ENCODE peak calls at places on chromosome 10, in seven cellular contexts. F is breast epithelium, P is transverse colon, M is BJ, J is hepatocyte, Z is mammary epithelial cell, V is dorsolateral prefrontal cortex. A is an unnamed sample. For H3K27me3, the result is how much of the 10 kb centered on the place peaks cover.

GRCh38 chr10:5317547-5318107 is 47.1 kb upstream of the UCN3 start:
- DNase-seq in Z (peak), V (no peak), P (no peak), J (no peak), F (no peak), M (no peak), A (peak)

GRCh38 chr10:125709553-125710266 is 9.8 kb upstream of the EDRF1 start:
- DNase-seq in F (no peak), J (no peak), V (no peak), Z (no peak), P (no peak), M (no peak), A (no peak)

GRCh38 chr10:93753621-93754250 is 4.0 kb upstream of the LGI1 start:
- DNase-seq in P (no peak), M (no peak), F (no peak), J (peak), Z (no peak), V (no peak), A (no peak)

GRCh38 chr10:93580824-93581223 is 14.4 kb downstream of the FFAR4 start:
- DNase-seq in V (no peak), M (peak), P (no peak), F (no peak), J (peak), Z (no peak), A (peak)

GRCh38 chr10:67858971-67859370 is 21.0 kb upstream of the DNAJC12 start:
- DNase-seq in P (no peak), M (no peak), V (no peak), Z (no peak), F (no peak), J (no peak), A (no peak)

GRCh38 chr10:69684020-69684980 is 54.3 kb downstream of the FAM241B start:
- DNase-seq in P (peak), J (peak), Z (peak), M (no peak), F (no peak), V (no peak), A (peak)

GRCh38 chr10:91354166-91354565 is 56.0 kb upstream of the HECTD2 start:
- DNase-seq in J (no peak), F (no peak), V (no peak), P (no peak), M (no peak), Z (no peak), A (no peak)

GRCh38 chr10:75407716-75408511 is 6.3 kb upstream of the ZNF503 start:
- DNase-seq in P (peak), Z (peak), J (peak), M (no peak), F (no peak), V (no peak), A (no peak)

GRCh38 chr10:132156382-132156781 is 30.4 kb upstream of the DPYSL4 start:
- DNase-seq in F (no peak), M (no peak), J (no peak), V (no peak), Z (no peak), P (no peak), A (no peak)

GRCh38 chr10:133257489-133258065 is 19.1 kb downstream of the ADAM8 start:
- DNase-seq in J (peak), M (no peak), Z (peak), P (peak), F (peak), V (no peak), A (no peak)

GRCh38 chr10:72087969-72088878 is at the start of gene SPOCK2:
- DNase-seq in Z (no peak), M (no peak), F (no peak), J (no peak), V (peak), P (peak), A (no peak)

GRCh38 chr10:116836902-116837513 is 12.3 kb upstream of the ENO4 start:
- DNase-seq in P (no peak), V (no peak), F (no peak), Z (no peak), M (no peak), J (no peak), A (no peak)

GRCh38 chr10:6592080-6592479 is 12.0 kb upstream of the PRKCQ start:
- DNase-seq in Z (no peak), V (no peak), J (no peak), F (no peak), M (no peak), P (no peak), A (no peak)

GRCh38 chr10:103695584-103696005 is 159.8 kb downstream of the SH3PXD2A start:
- DNase-seq in M (no peak), J (no peak), V (no peak), F (no peak), Z (no peak), P (peak), A (peak)

GRCh38 chr10:117168135-117168674 is 29.1 kb upstream of the KCNK18 start:
- DNase-seq in F (no peak), P (peak), M (no peak), V (peak), Z (peak), J (peak), A (no peak)

GRCh38 chr10:26689394-26689793 is 8.1 kb upstream of the PDSS1 start:
- DNase-seq in P (no peak), F (no peak), Z (no peak), V (no peak), J (no peak), M (no peak), A (no peak)

GRCh38 chr10:43128331-43128730 is 9.9 kb upstream of the CSGALNACT2 start:
- DNase-seq in M (no peak), J (no peak), F (no peak), V (no peak), P (no peak), Z (no peak), A (no peak)

GRCh38 chr10:25382029-25382810 is 207.4 kb downstream of the GPR158 start:
- DNase-seq in V (no peak), P (no peak), M (no peak), J (no peak), F (no peak), Z (no peak), A (no peak)

GRCh38 chr10:65581426-65582026 is 1344.3 kb upstream of the LRRTM3 start:
- DNase-seq in F (no peak), Z (no peak), J (no peak), V (no peak), M (no peak), P (no peak), A (no peak)

GRCh38 chr10:14625210-14625621 is 149.5 kb downstream of the FAM107B start:
- DNase-seq in V (peak), Z (no peak), M (no peak), P (no peak), J (no peak), F (no peak), A (no peak)

GRCh38 chr10:14621037-14621436 is 153.7 kb downstream of the FAM107B start:
- DNase-seq in M (no peak), P (no peak), V (no peak), Z (no peak), J (no peak), F (no peak), A (no peak)

GRCh38 chr10:14623931-14624330 is 150.8 kb downstream of the FAM107B start:
- DNase-seq in F (no peak), Z (no peak), M (no peak), J (no peak), V (no peak), P (no peak), A (no peak)

GRCh38 chr10:14624600-14624999 is 150.1 kb downstream of the FAM107B start:
- DNase-seq in V (no peak), Z (no peak), F (no peak), J (no peak), P (no peak), M (no peak), A (no peak)

DNA sequence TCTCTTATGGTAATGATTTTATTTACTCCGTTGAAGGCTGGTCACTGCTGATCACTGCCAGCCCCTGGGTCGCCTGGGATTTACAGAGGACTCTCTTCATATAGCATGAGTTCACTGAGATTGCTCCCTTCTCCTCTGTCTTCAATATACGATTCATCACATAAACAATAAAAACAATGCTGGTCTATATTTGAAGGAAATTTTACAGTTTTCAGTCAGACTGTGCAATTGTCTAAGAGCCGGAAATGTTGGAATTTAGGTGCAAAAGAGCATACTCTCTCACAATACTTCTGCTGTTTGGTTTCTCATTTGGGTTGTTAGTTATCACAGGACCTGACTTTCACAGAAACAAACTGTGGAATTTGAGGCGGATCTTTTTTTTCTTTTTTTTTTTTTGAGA is 148.6 kb downstream of the FAM107B start:
- DNase-seq in V (no peak), M (no peak), Z (no peak), J (no peak), F (no peak), P (no peak), A (no peak)
- H3K4me3 ChIP-seq in V (peak), M (no peak), Z (no peak), J (no peak), F (no peak), P (no peak), A (no peak)

GRCh38 chr10:101110856-101111523 is 20.1 kb upstream of the TLX1 start:
- DNase-seq in J (no peak), F (no peak), M (no peak), P (no peak), V (no peak), Z (no peak), A (no peak)

GRCh38 chr10:101106351-101106750 is 24.7 kb upstream of the TLX1 start:
- DNase-seq in M (no peak), Z (no peak), V (no peak), J (no peak), F (no peak), P (no peak), A (no peak)

GRCh38 chr10:101111547-101111946 is 19.6 kb upstream of the TLX1 start:
- DNase-seq in P (no peak), V (no peak), F (no peak), J (no peak), Z (no peak), M (no peak), A (no peak)

GRCh38 chr10:101103430-101103829 is 27.7 kb upstream of the TLX1 start:
- DNase-seq in F (no peak), P (no peak), M (no peak), V (no peak), J (no peak), Z (no peak), A (no peak)

DNA sequence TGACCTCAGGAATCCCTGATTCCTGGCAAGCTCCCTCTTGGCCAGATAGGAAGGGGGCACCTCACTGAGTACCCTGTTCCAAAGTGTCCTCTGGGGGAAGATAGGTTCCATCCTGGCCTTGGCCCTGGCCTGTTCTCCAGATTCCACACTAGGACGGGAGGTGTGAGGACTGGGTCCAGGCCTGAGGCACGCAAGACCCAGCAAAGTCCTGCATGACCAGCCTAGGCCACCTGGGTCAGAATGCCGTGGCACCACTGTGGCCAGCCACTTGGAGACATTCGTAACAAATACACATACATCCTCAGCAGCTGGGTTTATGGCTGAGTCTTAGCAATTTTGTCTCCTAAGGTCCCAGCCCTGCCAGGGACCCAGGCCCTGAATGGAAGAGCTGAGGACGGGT is 23.3 kb upstream of the TLX1 start:
- DNase-seq in F (no peak), J (no peak), Z (no peak), M (no peak), P (no peak), V (no peak), A (no peak)
- H3K27me3 ChIP-seq in F (under half), J (under half), Z (under half), M (under half), P (half or more), V (under half), A (under half)

GRCh38 chr10:22701132-22701851 is 13.1 kb downstream of the PIP4K2A start:
- DNase-seq in Z (no peak), J (no peak), F (no peak), P (no peak), V (no peak), M (no peak), A (no peak)
- H3K4me3 ChIP-seq in Z (no peak), J (no peak), F (no peak), P (no peak), V (no peak), M (no peak), A (no peak)

DNA sequence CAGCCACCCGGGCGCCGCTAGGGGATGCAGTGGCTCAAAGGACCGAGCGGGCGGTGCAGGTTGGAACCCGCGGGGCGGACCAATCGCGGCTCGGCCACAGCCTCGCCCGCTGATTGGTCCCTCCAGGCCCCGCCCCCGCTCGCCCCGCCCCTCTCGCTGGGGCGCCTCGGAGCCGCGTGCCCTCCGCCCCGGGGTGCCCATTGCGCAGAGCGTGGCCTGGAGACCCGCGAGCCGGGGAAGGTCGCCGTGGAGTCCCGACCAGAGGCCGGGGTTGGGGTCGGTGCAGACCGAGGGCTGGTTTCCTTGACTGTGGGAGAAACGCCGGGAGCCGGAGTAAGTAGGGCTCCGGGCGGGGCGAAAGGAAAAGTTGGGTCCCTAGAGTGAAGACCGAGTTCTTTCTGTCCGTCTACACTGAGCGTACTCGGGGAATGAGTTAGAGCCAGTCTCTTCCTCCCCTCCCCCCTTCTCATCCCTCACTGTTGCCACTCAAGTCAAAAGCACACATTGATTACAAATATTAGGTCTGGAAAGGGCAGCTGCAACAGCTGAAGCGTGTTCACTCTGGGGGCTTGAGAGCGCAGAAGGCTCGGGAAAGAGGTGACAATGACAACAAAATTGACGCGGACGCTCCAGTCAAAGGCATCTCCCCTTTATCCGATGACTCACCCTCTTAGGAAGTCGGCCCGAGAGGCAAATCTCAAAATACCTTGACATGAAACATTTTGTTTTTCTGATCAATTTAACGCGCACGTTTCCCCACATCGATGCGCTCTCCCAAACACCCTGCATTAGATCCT is 844 bp upstream of the GATA3 start:
- DNase-seq in P (peak), M (no peak), F (peak), V (no peak), Z (peak), J (peak), A (peak)
- H3K27me3 ChIP-seq in P (half or more), M (under half), F (half or more), V (half or more), Z (under half), J (half or more), A (half or more)

DNA sequence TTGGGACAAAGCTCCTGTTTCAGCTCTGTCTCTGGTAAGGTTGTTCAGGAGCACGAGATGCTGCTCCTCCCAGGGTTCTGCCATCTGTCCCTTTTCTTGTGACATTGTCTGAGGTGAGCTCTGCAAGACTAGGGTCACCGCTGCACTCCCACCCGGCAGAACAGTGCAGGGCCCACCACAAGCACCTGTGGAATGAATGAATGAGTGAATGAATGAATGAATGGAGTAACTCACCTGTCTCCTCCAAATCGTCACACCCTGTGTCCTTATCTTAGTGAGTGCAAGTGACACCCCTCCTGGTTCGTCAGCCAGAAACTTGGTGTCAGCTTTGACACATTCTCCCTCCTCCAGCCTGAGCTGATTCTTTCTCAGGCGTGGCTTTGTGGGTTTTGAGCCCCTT is 89.5 kb downstream of the BEND7 start:
- DNase-seq in P (no peak), Z (no peak), M (no peak), V (no peak), F (no peak), J (no peak), A (no peak)
- H3K4me3 ChIP-seq in P (no peak), Z (no peak), M (no peak), V (no peak), F (peak), J (no peak), A (no peak)

DNA sequence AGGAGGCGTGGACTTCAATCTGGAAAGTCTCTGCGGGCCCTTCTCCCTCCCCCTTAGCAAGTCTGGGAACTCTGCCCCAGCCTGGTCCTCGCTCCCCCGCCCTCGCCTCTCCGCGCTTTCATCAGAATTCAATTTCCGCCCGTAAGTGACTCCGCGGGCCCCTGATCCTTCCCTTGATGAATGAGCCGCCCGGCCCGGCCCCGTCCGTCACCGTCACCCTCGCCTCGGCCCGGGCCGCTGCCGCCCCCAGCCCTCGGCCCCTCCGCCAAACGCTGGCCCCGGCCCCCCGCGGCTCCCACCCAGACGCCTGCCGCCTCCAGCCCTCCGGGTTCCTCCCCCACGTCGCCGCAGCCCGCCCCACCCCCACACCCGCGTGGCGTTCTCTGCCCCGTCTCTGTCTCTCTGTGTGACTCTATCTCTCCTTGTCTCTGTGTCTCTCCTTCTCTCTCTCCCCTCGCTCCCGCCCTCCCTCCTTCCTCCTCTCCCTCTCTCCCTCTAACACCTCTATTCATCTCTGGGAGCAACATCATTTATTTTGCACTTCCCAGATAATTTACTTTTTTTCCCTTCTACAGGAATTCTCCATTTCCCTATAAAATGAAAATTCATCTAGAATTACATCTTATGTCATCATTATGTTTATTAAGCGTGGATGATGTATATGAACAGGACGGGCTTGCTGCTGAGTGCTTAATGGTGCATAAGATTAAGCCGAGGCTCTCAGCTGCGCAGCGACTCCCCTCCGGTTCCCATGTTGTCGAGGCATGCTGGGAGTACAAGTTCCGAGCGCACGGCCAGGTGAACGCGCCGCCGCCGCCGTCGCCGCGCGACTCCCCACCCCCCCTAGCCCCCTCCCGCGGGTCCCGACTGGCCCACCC is 91.2 kb upstream of the PAX2 start:
- DNase-seq in J (peak), V (no peak), M (no peak), P (no peak), F (no peak), Z (no peak), A (no peak)
- H3K27me3 ChIP-seq in J (half or more), V (half or more), M (half or more), P (half or more), F (half or more), Z (under half), A (half or more)

GRCh38 chr10:114239117-114239993 is at the start of gene VWA2:
- DNase-seq in V (no peak), P (peak), Z (no peak), J (peak), M (no peak), F (peak), A (no peak)
- H3K4me3 ChIP-seq in V (peak), P (peak), Z (peak), J (peak), M (no peak), F (peak), A (no peak)

GRCh38 chr10:120966657-120967045 is 115.5 kb downstream of the WDR11 start:
- DNase-seq in J (no peak), Z (no peak), M (no peak), V (no peak), P (no peak), F (no peak), A (no peak)
- H3K27me3 ChIP-seq in J (under half), Z (under half), M (under half), V (under half), P (under half), F (under half), A (under half)